ENCODE peak calls at places on chromosome 5, in six cellular contexts. F, N, I, G, U and K are unnamed samples.

GRCh38 chr5:1793301-1793740 is 6.3 kb downstream of the MRPL36 start:
- DNase-seq in U (peak; percentile 63), G (no peak), N (no peak), I (no peak), F (no peak), K (no peak)

GRCh38 chr5:9165567-9165966 is 380.3 kb downstream of the SEMA5A start:
- DNase-seq in I (no peak), U (no peak), N (no peak), G (no peak), F (no peak), K (no peak)

GRCh38 chr5:134073404-134073803 is 41.1 kb upstream of the TCF7 start:
- DNase-seq in I (no peak), N (no peak), U (no peak), G (no peak), F (no peak), K (no peak)

GRCh38 chr5:132104561-132104960 is 31.0 kb downstream of the CSF2 start:
- DNase-seq in U (no peak), F (no peak), G (no peak), I (no peak), N (no peak), K (no peak)

GRCh38 chr5:135977375-135977928 is 22.7 kb upstream of the LECT2 start:
- DNase-seq in N (no peak), G (no peak), F (peak; percentile 79), I (no peak), U (peak; percentile 53), K (peak; percentile 76)

GRCh38 chr5:31502506-31502905 is 29.4 kb downstream of the DROSHA start:
- DNase-seq in N (no peak), U (no peak), I (no peak), F (no peak), G (no peak), K (no peak)

GRCh38 chr5:14463629-14464028 is 118.0 kb upstream of the OTULINL start:
- DNase-seq in N (no peak), F (peak; percentile 58), I (peak; percentile 66), U (no peak), G (no peak), K (peak; percentile 76)

GRCh38 chr5:79086116-79086515 is 16.5 kb downstream of the BHMT2 start:
- DNase-seq in G (no peak), N (no peak), U (no peak), I (no peak), F (no peak), K (no peak)

GRCh38 chr5:148820778-148821395 is 5.5 kb upstream of the ADRB2 start:
- DNase-seq in N (no peak), G (no peak), I (peak; percentile 32), U (no peak), F (no peak), K (no peak)

GRCh38 chr5:79333852-79334557 is 98.1 kb downstream of the JMY start:
- DNase-seq in F (no peak), N (no peak), I (no peak), U (no peak), G (no peak), K (no peak)

GRCh38 chr5:133924221-133924920 is 44.1 kb downstream of the C5orf15 start:
- DNase-seq in F (no peak), N (no peak), G (no peak), U (no peak), I (no peak), K (no peak)

GRCh38 chr5:36199620-36200019 is 42.1 kb downstream of the NADK2 start:
- DNase-seq in U (no peak), F (no peak), N (no peak), G (no peak), I (no peak), K (no peak)

GRCh38 chr5:77463905-77464304 is 28.2 kb downstream of the WDR41 start:
- DNase-seq in F (no peak), N (no peak), I (no peak), G (no peak), U (no peak), K (no peak)

GRCh38 chr5:170643591-170643990 is 139.8 kb downstream of the KCNIP1 start:
- DNase-seq in N (no peak), F (no peak), I (no peak), G (no peak), U (no peak), K (no peak)

GRCh38 chr5:68369436-68370125 is 154.0 kb downstream of the PIK3R1 start:
- DNase-seq in U (peak; percentile 49), I (no peak), N (no peak), F (no peak), G (no peak), K (no peak)